ENCODE peak calls at places on chromosomes 6 and 20, in eight cellular contexts. Z, X, Y, U, C, I, E and H are unnamed samples.

GRCh38 chr6:19838442-19839236 is 1.5 kb downstream of the ID4 start:
- DNase-seq in Z (no peak), X (no peak), Y (no peak), U (peak), C (peak), I (no peak), E (peak), H (no peak)

GRCh38 chr6:72746276-72746675 is 124.4 kb downstream of the KCNQ5 start:
- DNase-seq in Z (no peak), X (no peak), Y (peak), U (no peak), C (no peak), I (no peak), E (no peak), H (no peak)

GRCh38 chr6:158149641-158150040 is 18.4 kb downstream of the SERAC1 start:
- DNase-seq in Z (peak), X (no peak), Y (peak), U (no peak), C (no peak), I (no peak), E (no peak), H (no peak)

GRCh38 chr20:10565191-10565921 is 108.4 kb downstream of the JAG1 start:
- DNase-seq in Z (no peak), X (no peak), Y (peak), U (no peak), C (no peak), I (no peak), E (peak), H (no peak)

GRCh38 chr6:11672261-11672660 is 106.3 kb downstream of the ADTRP start:
- DNase-seq in Z (no peak), X (no peak), Y (no peak), U (no peak), C (no peak), I (no peak), E (no peak), H (no peak)

GRCh38 chr6:136526196-136526930 is 23.9 kb downstream of the MAP7 start:
- DNase-seq in Z (peak), X (no peak), Y (peak), U (no peak), C (no peak), I (no peak), E (peak), H (peak)

GRCh38 chr20:57225197-57225733 is 41.2 kb downstream of the BMP7 start:
- DNase-seq in Z (no peak), X (no peak), Y (no peak), U (no peak), C (no peak), I (no peak), E (no peak), H (no peak)

GRCh38 chr6:44514576-44515193 is 127.2 kb downstream of the CDC5L start:
- DNase-seq in Z (no peak), X (no peak), Y (no peak), U (no peak), C (no peak), I (no peak), E (no peak), H (no peak)

GRCh38 chr6:100633096-100633766 is 168.5 kb upstream of the SIM1 start:
- DNase-seq in Z (peak), X (no peak), Y (peak), U (peak), C (no peak), I (no peak), E (no peak), H (no peak)

GRCh38 chr20:63972312-63973159 is 2.8 kb upstream of the ZNF512B start:
- DNase-seq in Z (no peak), X (no peak), Y (no peak), U (no peak), C (no peak), I (no peak), E (no peak), H (peak)

GRCh38 chr20:57560554-57561355 is at the start of gene PCK1:
- DNase-seq in Z (no peak), X (no peak), Y (peak), U (peak), C (no peak), I (no peak), E (peak), H (peak)

GRCh38 chr20:38092260-38092857 is 58.8 kb downstream of the RPRD1B start:
- DNase-seq in Z (no peak), X (no peak), Y (peak), U (no peak), C (no peak), I (no peak), E (no peak), H (no peak)